ENCODE peak calls at places on chromosomes 12 and 14, in six cellular contexts. K is HTR-8/SVneo, G is mucosa of descending colon, Y is body of pancreas, F is NB4, X is NAMALWA. T is an unnamed sample.

GRCh38 chr14:23557521-23557920 is 1.4 kb downstream of the THTPA start:
- DNase-seq in Y (no peak), G (no peak), F (no peak), X (peak), K (no peak), T (no peak)

GRCh38 chr12:1474059-1474537 is 120.3 kb downstream of the FBXL14 start:
- DNase-seq in G (no peak), Y (no peak), F (peak), K (peak), X (no peak), T (no peak)

GRCh38 chr12:47222960-47223847 is 143.4 kb upstream of the AMIGO2 start:
- DNase-seq in G (no peak), F (no peak), Y (no peak), X (no peak), K (no peak), T (peak)

GRCh38 chr12:75981773-75982564 is 49.6 kb downstream of the PHLDA1 start:
- DNase-seq in F (no peak), K (no peak), X (peak), Y (peak), G (no peak), T (no peak)

GRCh38 chr14:77276959-77277358 is 6.0 kb upstream of the NGB start:
- DNase-seq in K (no peak), Y (no peak), G (no peak), X (no peak), F (no peak), T (no peak)

GRCh38 chr14:94174622-94175402 is 690 bp downstream of the PPP4R4 start:
- DNase-seq in Y (peak), G (no peak), K (no peak), X (peak), F (peak), T (peak)

GRCh38 chr12:113077859-113078256 is 21.3 kb downstream of the DTX1 start:
- DNase-seq in K (no peak), F (no peak), G (no peak), X (no peak), Y (no peak), T (no peak)

GRCh38 chr12:124774462-124775167 is 89.0 kb downstream of the SCARB1 start:
- DNase-seq in X (peak), G (peak), F (peak), K (no peak), Y (no peak), T (no peak)

GRCh38 chr12:66596189-66596588 is 82.7 kb downstream of the GRIP1 start:
- DNase-seq in X (no peak), K (no peak), F (no peak), G (no peak), Y (no peak), T (no peak)

GRCh38 chr12:55407866-55408265 is 7.5 kb downstream of the OR6C65 start:
- DNase-seq in Y (no peak), F (no peak), K (no peak), X (no peak), G (no peak), T (no peak)

GRCh38 chr12:122888232-122888752 is 7.6 kb downstream of the VPS37B start:
- DNase-seq in K (no peak), G (peak), X (peak), Y (peak), F (peak), T (peak)

GRCh38 chr14:23636317-23637211 is at the start of gene DHRS2:
- DNase-seq in G (no peak), Y (peak), F (no peak), K (no peak), X (peak), T (no peak)

GRCh38 chr12:32025906-32026305 is 66.7 kb downstream of the RESF1 start:
- DNase-seq in F (no peak), K (no peak), X (no peak), Y (no peak), G (peak), T (no peak)

GRCh38 chr14:30194769-30195168 is 267.1 kb upstream of the PRKD1 start:
- DNase-seq in F (no peak), K (peak), X (no peak), G (no peak), Y (no peak), T (no peak)

GRCh38 chr14:69674546-69675245 is 63.3 kb downstream of the SUSD6 start:
- DNase-seq in K (no peak), G (no peak), F (no peak), X (no peak), Y (no peak), T (no peak)

GRCh38 chr12:62537544-62537943 is 70.9 kb downstream of the MON2 start:
- DNase-seq in G (peak), Y (peak), F (peak), X (no peak), K (peak), T (no peak)

GRCh38 chr12:131221061-131221945 is 267.6 kb downstream of the ADGRD1 start:
- DNase-seq in F (no peak), G (no peak), K (no peak), X (no peak), Y (no peak), T (no peak)

GRCh38 chr14:103820908-103821307 is 26.5 kb downstream of the PPP1R13B start:
- DNase-seq in G (no peak), K (no peak), F (no peak), Y (no peak), X (no peak), T (no peak)

GRCh38 chr14:69657961-69658360 is 46.6 kb downstream of the SUSD6 start:
- DNase-seq in F (no peak), K (no peak), X (no peak), Y (peak), G (peak), T (no peak)

GRCh38 chr14:54348001-54348611 is 48.7 kb upstream of the CDKN3 start:
- DNase-seq in G (peak), K (peak), X (peak), Y (no peak), F (peak), T (no peak)

GRCh38 chr12:75585309-75585708 is 73.9 kb upstream of the KRR1 start:
- DNase-seq in G (no peak), X (no peak), F (no peak), Y (no peak), K (peak), T (no peak)

GRCh38 chr14:30214456-30215090 is 286.9 kb upstream of the PRKD1 start:
- DNase-seq in X (peak), Y (peak), G (peak), K (peak), F (peak), T (peak)

GRCh38 chr12:57323402-57323801 is 72.4 kb upstream of the STAC3 start:
- DNase-seq in K (no peak), X (no peak), F (no peak), G (no peak), Y (no peak), T (no peak)

GRCh38 chr12:120599672-120600537 is 18.7 kb upstream of the POP5 start:
- DNase-seq in K (no peak), X (no peak), F (no peak), Y (no peak), G (no peak), T (no peak)

GRCh38 chr12:26692417-26692816 is 140.6 kb downstream of the ITPR2 start:
- DNase-seq in F (no peak), K (no peak), G (no peak), Y (no peak), X (no peak), T (no peak)

GRCh38 chr12:24997970-24998582 is 49.2 kb upstream of the BCAT1 start:
- DNase-seq in F (no peak), G (no peak), Y (no peak), X (peak), K (no peak), T (no peak)

GRCh38 chr14:58717211-58717610 is 79.4 kb downstream of the DACT1 start:
- DNase-seq in F (no peak), G (no peak), K (no peak), X (no peak), Y (no peak), T (no peak)

GRCh38 chr12:9870311-9870866 is 1.2 kb upstream of the CLEC2B start:
- DNase-seq in G (no peak), K (no peak), X (peak), F (peak), Y (no peak), T (peak)

GRCh38 chr12:52495385-52495784 is 2.3 kb upstream of the KRT6A start:
- DNase-seq in X (no peak), F (peak), Y (no peak), K (peak), G (peak), T (peak)

GRCh38 chr12:39006286-39006685 is 100.9 kb upstream of the CPNE8 start:
- DNase-seq in G (no peak), K (no peak), F (no peak), X (no peak), Y (no peak), T (no peak)

GRCh38 chr14:89397569-89397968 is 19.5 kb downstream of the FOXN3 start:
- DNase-seq in Y (no peak), K (no peak), F (no peak), X (no peak), G (no peak), T (no peak)

GRCh38 chr14:21978184-21978998 is 304.8 kb upstream of the OR4E1 start:
- DNase-seq in K (peak), G (peak), F (peak), X (peak), Y (peak), T (peak)

GRCh38 chr14:92513204-92513965 is at the start of gene RIN3:
- DNase-seq in Y (no peak), G (peak), F (peak), X (no peak), K (peak), T (peak)

GRCh38 chr14:65866906-65867305 is 454.4 kb downstream of the FUT8 start:
- DNase-seq in K (no peak), F (no peak), G (peak), X (no peak), Y (no peak), T (no peak)

GRCh38 chr14:102210421-102211042 is 70.8 kb downstream of the WDR20 start:
- DNase-seq in F (peak), G (no peak), Y (no peak), X (no peak), K (no peak), T (no peak)

GRCh38 chr12:105359840-105360239 is 29.3 kb downstream of the C12orf75 start:
- DNase-seq in Y (no peak), X (no peak), F (no peak), K (no peak), G (no peak), T (peak)

GRCh38 chr12:47797432-47797831 is 22.3 kb downstream of the HDAC7 start:
- DNase-seq in Y (no peak), G (peak), F (peak), X (peak), K (no peak), T (no peak)

GRCh38 chr14:52429451-52429850 is 115.3 kb downstream of the PTGER2 start:
- DNase-seq in K (no peak), Y (no peak), X (no peak), F (no peak), G (no peak), T (no peak)

GRCh38 chr12:56120158-56120846 is 2.2 kb downstream of the ZC3H10 start:
- DNase-seq in G (no peak), K (no peak), Y (no peak), X (no peak), F (no peak), T (no peak)

T was measured in testis.